ENCODE peak calls at places on chromosome 22, in seven cellular contexts. W is NCI-H1417, K is psoas muscle, L is iris pigment epithelial cell, D is fibroblast of lung, N is heart right ventricle, S is sigmoid colon. Y is an unnamed sample.

GRCh38 chr22:19533049-19533626 is 8.9 kb upstream of the CLDN5 start:
- DNase-seq in W (no peak), K (no peak), L (no peak), D (no peak), N (no peak), S (no peak), Y (no peak)

GRCh38 chr22:33706100-33706499 is 214.2 kb downstream of the LARGE1 start:
- DNase-seq in W (no peak), K (no peak), L (no peak), D (no peak), N (no peak), S (no peak), Y (no peak)

GRCh38 chr22:20571531-20572007 is 64.2 kb downstream of the MED15 start:
- DNase-seq in W (no peak), K (peak; percentile 64), L (peak; percentile 32), D (peak; percentile 15), N (peak; percentile 49), S (no peak), Y (peak; percentile 28)

GRCh38 chr22:50715776-50716175 is 22.2 kb upstream of the ACR start:
- DNase-seq in W (no peak), K (no peak), L (no peak), D (no peak), N (no peak), S (no peak), Y (no peak)

GRCh38 chr22:17890245-17890671 is 116.0 kb upstream of the BID start:
- DNase-seq in W (no peak), K (peak; percentile 52), L (peak; percentile 11), D (no peak), N (no peak), S (no peak), Y (no peak)

GRCh38 chr22:25048659-25049657 is 96.4 kb downstream of the KIAA1671 start:
- DNase-seq in W (peak; percentile 20), K (peak; percentile 56), L (peak; percentile 53), D (peak; percentile 36), N (peak; percentile 65), S (no peak), Y (peak; percentile 64)

GRCh38 chr22:47776329-47776728 is 1013.9 kb downstream of the TBC1D22A start:
- DNase-seq in W (no peak), K (no peak), L (no peak), D (no peak), N (no peak), S (no peak), Y (no peak)

GRCh38 chr22:36149464-36149863 is 11.1 kb downstream of the APOL3 start:
- DNase-seq in W (no peak), K (no peak), L (no peak), D (no peak), N (no peak), S (peak; percentile 55), Y (no peak)

GRCh38 chr22:47199261-47199948 is 437.0 kb downstream of the TBC1D22A start:
- DNase-seq in W (no peak), K (no peak), L (no peak), D (no peak), N (no peak), S (peak; percentile 56), Y (no peak)

GRCh38 chr22:24414523-24414922 is 12.9 kb upstream of the ADORA2A start:
- DNase-seq in W (no peak), K (no peak), L (no peak), D (no peak), N (no peak), S (peak; percentile 46), Y (no peak)

GRCh38 chr22:19625331-19626041 is 88.8 kb upstream of the SEPTIN5 start:
- DNase-seq in W (no peak), K (no peak), L (no peak), D (no peak), N (no peak), S (no peak), Y (no peak)

GRCh38 chr22:19879248-19879575 is 24.5 kb upstream of the GNB1L start:
- DNase-seq in W (no peak), K (no peak), L (no peak), D (no peak), N (no peak), S (peak; percentile 50), Y (no peak)

GRCh38 chr22:44329179-44329796 is 16.5 kb upstream of the SHISAL1 start:
- DNase-seq in W (no peak), K (no peak), L (no peak), D (no peak), N (no peak), S (peak; percentile 64), Y (no peak)

GRCh38 chr22:44247346-44247745 is 65.4 kb downstream of the SHISAL1 start:
- DNase-seq in W (no peak), K (no peak), L (no peak), D (no peak), N (no peak), S (no peak), Y (no peak)

GRCh38 chr22:17087176-17088131 is 2.7 kb downstream of the IL17RA start:
- DNase-seq in W (no peak), K (no peak), L (peak; percentile 73), D (peak; percentile 77), N (no peak), S (peak; percentile 50), Y (no peak)

GRCh38 chr22:21573750-21574494 is 6.4 kb downstream of the UBE2L3 start:
- DNase-seq in W (no peak), K (no peak), L (no peak), D (no peak), N (no peak), S (no peak), Y (no peak)

GRCh38 chr22:22988785-22989184 is 81.5 kb upstream of the GNAZ start:
- DNase-seq in W (no peak), K (no peak), L (no peak), D (no peak), N (no peak), S (no peak), Y (no peak)

GRCh38 chr22:30922151-30922611 is 46.4 kb downstream of the MORC2 start:
- DNase-seq in W (peak; percentile 80), K (peak; percentile 71), L (peak; percentile 9), D (peak; percentile 25), N (peak; percentile 81), S (peak; percentile 84), Y (peak; percentile 23)

GRCh38 chr22:41876275-41876674 is 38.6 kb downstream of the SHISA8 start:
- DNase-seq in W (no peak), K (no peak), L (peak; percentile 44), D (no peak), N (no peak), S (no peak), Y (no peak)

GRCh38 chr22:37533995-37534394 is 14.8 kb upstream of the CARD10 start:
- DNase-seq in W (no peak), K (no peak), L (peak; percentile 88), D (peak; percentile 88), N (no peak), S (no peak), Y (no peak)

GRCh38 chr22:19220867-19221266 is 42.3 kb upstream of the SLC25A1 start:
- DNase-seq in W (no peak), K (no peak), L (no peak), D (no peak), N (no peak), S (no peak), Y (no peak)

GRCh38 chr22:38214248-38215056 is 12.7 kb downstream of the MAFF start:
- DNase-seq in W (no peak), K (peak; percentile 72), L (peak; percentile 77), D (peak; percentile 58), N (peak; percentile 77), S (peak; percentile 83), Y (no peak)

GRCh38 chr22:38923463-38924196 is 33.8 kb upstream of the APOBEC3A start:
- DNase-seq in W (peak; percentile 80), K (peak; percentile 73), L (peak; percentile 69), D (peak; percentile 92), N (peak; percentile 66), S (peak; percentile 93), Y (peak; percentile 93)

GRCh38 chr22:21568207-21569075 is 927 bp downstream of the UBE2L3 start:
- DNase-seq in W (peak; percentile 38), K (no peak), L (peak; percentile 52), D (peak; percentile 32), N (no peak), S (no peak), Y (no peak)

GRCh38 chr22:45104313-45104712 is 59.4 kb upstream of the NUP50 start:
- DNase-seq in W (no peak), K (no peak), L (no peak), D (no peak), N (no peak), S (no peak), Y (no peak)

GRCh38 chr22:39613549-39613921 is 43.0 kb downstream of the CACNA1I start:
- DNase-seq in W (no peak), K (no peak), L (no peak), D (no peak), N (no peak), S (no peak), Y (no peak)

GRCh38 chr22:43554259-43554636 is 142.4 kb downstream of the MPPED1 start:
- DNase-seq in W (no peak), K (no peak), L (no peak), D (no peak), N (no peak), S (peak; percentile 19), Y (no peak)

Y was measured in A549.